ENCODE peak calls at places on chromosomes 6 and 20, in nine cellular contexts. H is OCI-LY7, Y is GM23338, G is mammary epithelial cell, Z is neuronal stem cell, A is GM23248, X is IMR-90, I is A549, U is neural progenitor cell. E is an unnamed sample.
A peak's percentile ranks its signal among the peaks of the same experiment; 100 is the strongest.

GRCh38 chr6:4354181-4354580 is 218.8 kb upstream of the ECI2 start:
- DNase-seq in I (peak; percentile 32), X (no peak), H (no peak), A (no peak), Y (peak; percentile 7), Z (no peak), U (no peak), G (no peak), E (no peak)

GRCh38 chr6:6409397-6410030 is 89.1 kb upstream of the F13A1 start:
- DNase-seq in G (no peak), Z (no peak), A (no peak), Y (peak; percentile 35), I (no peak), X (no peak), H (no peak), U (no peak), E (no peak)

GRCh38 chr6:133568970-133569889 is 319.7 kb upstream of the TCF21 start:
- DNase-seq in Y (peak; percentile 77), G (peak; percentile 92), U (peak; percentile 75), A (peak; percentile 98), I (peak; percentile 96), X (peak; percentile 91), H (peak; percentile 8), Z (no peak), E (peak; percentile 84)

GRCh38 chr6:10579803-10580202 is 58.7 kb downstream of the GCNT2 start:
- DNase-seq in U (no peak), Z (no peak), X (no peak), G (no peak), I (no peak), A (no peak), H (no peak), Y (no peak), E (no peak)

GRCh38 chr6:109382576-109383437 is 540 bp upstream of the CD164 start:
- DNase-seq in G (peak; percentile 93), X (peak; percentile 92), U (peak; percentile 96), I (peak; percentile 94), A (peak; percentile 97), Z (peak; percentile 97), Y (peak; percentile 96), H (peak; percentile 97), E (peak; percentile 97)

GRCh38 chr6:41718828-41719227 is 16.6 kb downstream of the TFEB start:
- DNase-seq in I (no peak), Z (no peak), A (no peak), U (no peak), Y (no peak), X (no peak), H (no peak), G (peak; percentile 32), E (no peak)

GRCh38 chr6:91575032-91575431 is 988.2 kb upstream of the MAP3K7 start:
- DNase-seq in Z (no peak), I (no peak), H (no peak), A (no peak), U (no peak), X (peak; percentile 15), G (no peak), Y (no peak), E (no peak)

GRCh38 chr6:104887350-104887749 is 27.6 kb upstream of the HACE1 start:
- DNase-seq in Y (peak; percentile 44), G (peak; percentile 43), Z (peak; percentile 31), A (peak; percentile 39), H (peak; percentile 30), X (peak; percentile 47), I (peak; percentile 7), U (peak; percentile 74), E (no peak)

GRCh38 chr6:84967389-84967788 is 203.0 kb upstream of the TBX18 start:
- DNase-seq in A (peak; percentile 70), I (peak; percentile 65), H (peak; percentile 5), X (peak; percentile 15), U (peak; percentile 81), Y (peak; percentile 86), G (peak; percentile 27), Z (no peak), E (peak; percentile 77)

GRCh38 chr6:41159415-41160082 is 3.4 kb downstream of the TREM2 start:
- DNase-seq in Y (no peak), U (no peak), I (no peak), H (no peak), G (no peak), X (peak; percentile 23), A (no peak), Z (no peak), E (no peak)

GRCh38 chr6:170221052-170221752 is 69.7 kb downstream of the DLL1 start:
- DNase-seq in U (no peak), X (no peak), H (no peak), A (no peak), Z (no peak), Y (no peak), I (no peak), G (no peak), E (peak; percentile 61)

GRCh38 chr6:156017838-156018237 is 562.2 kb upstream of the NOX3 start:
- DNase-seq in G (no peak), U (no peak), Y (no peak), A (peak; percentile 15), Z (no peak), H (no peak), X (peak; percentile 92), I (no peak), E (no peak)

GRCh38 chr20:25280574-25281535 is 33.0 kb downstream of the PYGB start:
- DNase-seq in G (no peak), Y (no peak), I (no peak), U (no peak), X (no peak), H (no peak), Z (no peak), A (no peak), E (peak; percentile 81)

GRCh38 chr6:156057869-156058268 is 602.2 kb upstream of the NOX3 start:
- DNase-seq in X (no peak), G (no peak), H (no peak), A (no peak), I (no peak), Z (no peak), Y (no peak), U (no peak), E (no peak)

GRCh38 chr20:8756410-8756809 is 312.5 kb upstream of the PLCB4 start:
- DNase-seq in A (peak; percentile 98), X (peak; percentile 96), G (peak; percentile 23), H (no peak), Z (no peak), U (no peak), I (peak; percentile 87), Y (no peak), E (peak; percentile 78)

GRCh38 chr6:94683409-94683808 is 893.9 kb upstream of the MANEA start:
- DNase-seq in Y (no peak), U (no peak), Z (no peak), X (no peak), I (no peak), A (no peak), G (peak; percentile 68), H (no peak), E (no peak)

GRCh38 chr6:22647671-22648070 is 78.3 kb downstream of the HDGFL1 start:
- DNase-seq in Y (no peak), X (no peak), I (no peak), H (no peak), G (no peak), A (no peak), Z (no peak), U (no peak), E (no peak)

GRCh38 chr6:148497256-148497655 is 154.6 kb downstream of the SASH1 start:
- DNase-seq in X (peak; percentile 75), I (no peak), U (no peak), H (no peak), G (peak; percentile 60), A (peak; percentile 95), Z (no peak), Y (no peak), E (peak; percentile 80)

GRCh38 chr6:27795697-27796494 is 116.3 kb downstream of the OR2B2 start:
- DNase-seq in Z (peak; percentile 88), G (peak; percentile 83), U (peak; percentile 79), X (peak; percentile 89), A (peak; percentile 84), Y (peak; percentile 96), I (peak; percentile 86), H (peak; percentile 88), E (no peak)
- H3K4me3 ChIP-seq in Z (no peak overlapping the region), G (no peak overlapping the region), U (no peak overlapping the region), X (no peak overlapping the region), A (no peak overlapping the region), Y (peak overlapping the region; percentile 38), I (no peak overlapping the region), H (peak overlapping the region; percentile 33), E (no peak overlapping the region)

DNA sequence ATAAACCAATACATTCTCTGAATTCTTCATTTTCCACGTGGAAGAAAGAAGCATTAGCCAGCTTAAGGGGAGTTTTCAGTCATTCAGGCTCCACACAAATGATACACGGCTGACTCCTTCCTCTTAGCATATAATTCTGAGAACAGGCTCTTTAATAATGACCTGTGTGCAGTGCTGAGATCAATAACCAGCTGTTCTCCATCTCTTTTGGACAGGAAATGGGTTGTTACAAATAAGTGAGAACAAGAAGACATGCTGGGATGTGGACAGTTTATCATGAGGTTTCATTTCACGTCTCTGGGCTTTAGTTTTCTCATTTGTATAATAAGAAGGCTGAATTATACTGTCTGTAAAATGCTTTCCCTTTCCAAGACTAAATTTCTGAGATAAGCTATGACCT is 146.9 kb upstream of the C6orf118 start:
- DNase-seq in X (peak; percentile 29), A (no peak), I (no peak), Z (no peak), G (no peak), H (no peak), Y (no peak), U (no peak), E (no peak)
- H3K4me2 ChIP-seq in X (peak overlapping the region; percentile 92), A (no peak overlapping the region), I (no peak overlapping the region), Z (no peak overlapping the region), G (no peak overlapping the region), H (no peak overlapping the region), Y (no peak overlapping the region), U (no peak overlapping the region), E (no peak overlapping the region)

GRCh38 chr6:111709615-111710398 is 104.1 kb upstream of the TRAF3IP2 start:
- DNase-seq in H (peak; percentile 74), Z (peak; percentile 48), A (peak; percentile 85), G (peak; percentile 54), X (peak; percentile 76), U (peak; percentile 71), I (peak; percentile 48), Y (peak; percentile 82), E (peak; percentile 76)
- H3K4me3 ChIP-seq in H (no peak overlapping the region), Z (no peak overlapping the region), A (no peak overlapping the region), G (peak overlapping the region; percentile 11), X (no peak overlapping the region), U (no peak overlapping the region), I (peak overlapping the region; percentile 24), Y (no peak overlapping the region), E (no peak overlapping the region)

GRCh38 chr20:62844182-62844581 is 17.4 kb downstream of the TCFL5 start:
- DNase-seq in X (no peak), I (no peak), U (no peak), Z (no peak), G (no peak), A (no peak), Y (no peak), H (no peak), E (no peak)

GRCh38 chr20:62845416-62845815 is 16.2 kb downstream of the TCFL5 start:
- DNase-seq in Z (no peak), Y (no peak), U (no peak), A (no peak), X (no peak), G (no peak), H (no peak), I (no peak), E (no peak)

GRCh38 chr20:62843656-62844055 is 18.0 kb downstream of the TCFL5 start:
- DNase-seq in Z (no peak), A (no peak), I (no peak), G (no peak), Y (no peak), H (no peak), U (no peak), X (no peak), E (no peak)

GRCh38 chr20:62845818-62846527 is 15.6 kb downstream of the TCFL5 start:
- DNase-seq in X (peak; percentile 55), Y (no peak), G (no peak), A (no peak), H (no peak), I (no peak), U (no peak), Z (no peak), E (peak; percentile 57)

GRCh38 chr20:62846528-62846890 is 15.1 kb downstream of the TCFL5 start:
- DNase-seq in X (no peak), I (no peak), Z (no peak), U (no peak), H (no peak), A (no peak), G (no peak), Y (no peak), E (no peak)
- H3K4me2 ChIP-seq in X (no peak overlapping the region), I (no peak overlapping the region), Z (no peak overlapping the region), U (no peak overlapping the region), H (no peak overlapping the region), A (no peak overlapping the region), G (no peak overlapping the region), Y (no peak overlapping the region), E (no peak overlapping the region)